ENCODE peak calls at places on chromosomes 7 and 10, in seven cellular contexts. E is A673, G is heart right ventricle, A is ovary, Z is ascending aorta, N is suprapubic skin, H is tibial nerve. F is an unnamed sample. For H3K27me3 and H3K4me1, the result is how much of the 10 kb centered on the place peaks cover.

GRCh38 chr7:131231381-131232220 is 96.1 kb upstream of the MKLN1 start:
- DNase-seq in E (no peak), G (peak), A (no peak), Z (peak), N (no peak), H (peak), F (no peak)

GRCh38 chr7:99002827-99003212 is 124.5 kb downstream of the TRRAP start:
- DNase-seq in E (no peak), G (no peak), A (no peak), Z (no peak), N (peak), H (no peak), F (no peak)

GRCh38 chr10:43160067-43160918 is 22.0 kb downstream of the CSGALNACT2 start:
- DNase-seq in E (no peak), G (no peak), A (no peak), Z (no peak), N (no peak), H (no peak), F (no peak)

GRCh38 chr7:85022064-85022697 is 164.7 kb downstream of the SEMA3D start:
- DNase-seq in E (no peak), G (no peak), A (no peak), Z (no peak), N (no peak), H (no peak), F (no peak)

GRCh38 chr7:105261689-105262088 is 127.0 kb downstream of the SRPK2 start:
- DNase-seq in E (peak), G (no peak), A (no peak), Z (no peak), N (no peak), H (no peak), F (no peak)

GRCh38 chr7:28955723-28956607 is 2.2 kb downstream of the TRIL start:
- DNase-seq in E (peak), G (peak), A (peak), Z (no peak), N (peak), H (peak), F (peak)

GRCh38 chr10:75712241-75712880 is 280.9 kb downstream of the LRMDA start:
- DNase-seq in E (no peak), G (peak), A (no peak), Z (no peak), N (no peak), H (no peak), F (no peak)

GRCh38 chr10:44993922-44994751 is 6.6 kb upstream of the ZNF22 start:
- DNase-seq in E (no peak), G (no peak), A (no peak), Z (no peak), N (no peak), H (no peak), F (no peak)

GRCh38 chr7:104940023-104940710 is 73.8 kb upstream of the KMT2E start:
- DNase-seq in E (no peak), G (no peak), A (no peak), Z (no peak), N (no peak), H (no peak), F (no peak)

GRCh38 chr7:39622609-39623311 is 612 bp upstream of the RALA start:
- DNase-seq in E (no peak), G (no peak), A (no peak), Z (no peak), N (no peak), H (no peak), F (no peak)

GRCh38 chr10:7432884-7433726 is 22.3 kb upstream of the SFMBT2 start:
- DNase-seq in E (peak), G (no peak), A (no peak), Z (no peak), N (no peak), H (no peak), F (peak)

GRCh38 chr7:154909241-154910105 is 93.5 kb downstream of the PAXIP1 start:
- DNase-seq in E (no peak), G (no peak), A (peak), Z (no peak), N (no peak), H (no peak), F (no peak)

DNA sequence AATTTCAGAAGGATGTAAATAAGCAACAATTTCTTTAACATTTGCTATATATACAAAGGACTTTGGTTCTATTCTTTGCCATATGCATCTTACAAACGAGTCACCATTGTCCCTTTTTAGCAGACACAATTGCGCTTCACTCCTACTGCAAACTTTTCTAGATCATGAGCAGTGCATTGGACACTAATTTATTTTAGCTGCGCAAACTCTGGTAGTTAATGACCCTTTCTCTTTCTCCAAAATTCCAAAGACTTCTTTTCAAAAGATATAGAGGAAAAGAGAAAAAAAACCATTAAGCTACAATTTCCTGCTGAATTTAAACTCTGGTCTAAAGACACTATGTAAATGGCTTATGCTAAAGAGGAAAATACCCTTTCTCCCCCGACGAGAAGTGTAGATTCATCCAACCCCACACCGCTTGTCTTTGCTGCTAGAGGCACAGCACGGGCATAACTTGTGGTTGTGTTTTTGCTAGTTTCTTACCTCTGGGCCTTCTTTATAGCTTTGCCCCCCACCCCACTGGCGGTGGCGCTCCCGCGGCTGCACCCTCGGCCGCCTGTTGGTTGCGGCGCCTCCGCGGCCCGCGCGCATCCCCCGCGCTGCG is 84.0 kb downstream of the SNX10 start:
- DNase-seq in E (no peak), G (no peak), A (no peak), Z (no peak), N (no peak), H (no peak), F (no peak)
- H3K27me3 ChIP-seq in E (half or more), G (half or more), A (under half), Z (under half), N (half or more), H (half or more), F (under half)

DNA sequence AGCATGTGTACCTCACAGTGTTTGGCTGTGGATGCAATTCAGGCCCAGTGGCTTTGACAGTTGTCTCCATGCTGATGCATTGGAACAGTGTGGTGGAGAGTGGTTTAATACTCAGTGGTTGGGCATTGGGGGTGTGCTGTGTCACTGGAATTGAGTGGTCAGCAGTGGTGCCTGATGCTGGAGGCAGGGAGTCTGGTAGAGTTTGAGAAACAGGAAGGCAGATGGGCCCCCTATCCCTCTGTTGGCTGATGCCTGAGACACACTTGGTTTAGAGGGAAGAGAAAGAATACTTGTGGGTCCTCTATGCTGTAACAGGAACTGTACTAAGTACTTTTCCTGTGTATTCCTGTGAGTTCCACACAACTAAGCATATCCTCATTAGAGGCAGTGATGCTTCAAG is 55.4 kb downstream of the EEPD1 start:
- DNase-seq in E (no peak), G (no peak), A (no peak), Z (no peak), N (no peak), H (no peak), F (no peak)
- H3K4me1 ChIP-seq in E (under half), G (half or more), A (under half), Z (under half), N (under half), H (under half), F (under half)

GRCh38 chr7:71517940-71518339 is 386.0 kb downstream of the GALNT17 start:
- DNase-seq in E (no peak), G (no peak), A (no peak), Z (no peak), N (no peak), H (no peak), F (no peak)

GRCh38 chr7:71521506-71521905 is 389.6 kb downstream of the GALNT17 start:
- DNase-seq in E (no peak), G (no peak), A (no peak), Z (no peak), N (peak), H (no peak), F (no peak)

GRCh38 chr7:71518880-71519279 is 386.9 kb downstream of the GALNT17 start:
- DNase-seq in E (no peak), G (no peak), A (no peak), Z (no peak), N (no peak), H (no peak), F (no peak)
- H3K27me3 ChIP-seq in E (under half), G (under half), A (under half), Z (under half), N (under half), H (under half), F (under half)

DNA sequence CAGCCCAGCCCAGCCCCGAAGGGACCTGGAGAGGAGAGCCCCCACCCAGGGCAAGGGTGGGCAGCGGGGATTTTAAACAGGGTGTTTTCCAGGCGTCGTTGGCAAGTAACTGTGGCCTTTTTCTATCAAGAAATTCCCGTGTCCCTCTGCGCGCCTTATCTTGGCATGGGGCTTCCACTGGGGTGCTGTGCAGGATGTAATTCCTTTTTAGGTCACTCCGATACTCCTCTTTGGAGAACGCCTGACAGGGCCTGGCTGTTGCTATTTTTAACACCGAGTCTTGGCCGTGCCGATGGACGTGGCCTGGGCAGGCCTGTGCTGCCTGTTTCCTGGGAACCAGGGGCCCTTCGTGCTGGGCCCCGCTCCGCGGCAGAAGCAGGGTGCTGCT is 93.8 kb downstream of the INPP5A start:
- DNase-seq in E (no peak), G (peak), A (peak), Z (peak), N (peak), H (no peak), F (no peak)
- H3K4me1 ChIP-seq in E (under half), G (half or more), A (under half), Z (half or more), N (half or more), H (under half), F (under half)

DNA sequence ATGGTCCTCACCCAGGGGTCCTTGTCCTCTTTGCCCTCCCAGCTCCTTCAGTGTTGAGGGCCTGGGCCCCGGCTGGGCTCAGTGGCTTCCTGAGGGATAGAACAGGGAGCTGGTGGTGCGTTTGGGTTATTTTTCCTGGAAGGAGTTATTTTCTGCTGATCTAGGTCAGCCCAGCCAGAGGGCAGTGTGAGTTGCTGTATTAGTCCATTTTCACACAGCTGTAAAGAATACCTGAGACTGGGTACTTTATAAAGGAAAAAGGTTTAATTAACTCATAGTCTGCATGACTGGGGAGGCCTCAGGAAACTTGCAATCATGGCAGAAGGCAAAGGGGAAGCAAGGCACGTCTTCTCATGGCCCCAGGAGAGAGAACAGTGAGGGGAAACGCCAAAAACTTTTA is 122.4 kb upstream of the PCBD1 start:
- DNase-seq in E (no peak), G (no peak), A (no peak), Z (no peak), N (no peak), H (no peak), F (no peak)
- H3K27me3 ChIP-seq in E (under half), G (under half), A (under half), Z (under half), N (under half), H (under half), F (under half)

DNA sequence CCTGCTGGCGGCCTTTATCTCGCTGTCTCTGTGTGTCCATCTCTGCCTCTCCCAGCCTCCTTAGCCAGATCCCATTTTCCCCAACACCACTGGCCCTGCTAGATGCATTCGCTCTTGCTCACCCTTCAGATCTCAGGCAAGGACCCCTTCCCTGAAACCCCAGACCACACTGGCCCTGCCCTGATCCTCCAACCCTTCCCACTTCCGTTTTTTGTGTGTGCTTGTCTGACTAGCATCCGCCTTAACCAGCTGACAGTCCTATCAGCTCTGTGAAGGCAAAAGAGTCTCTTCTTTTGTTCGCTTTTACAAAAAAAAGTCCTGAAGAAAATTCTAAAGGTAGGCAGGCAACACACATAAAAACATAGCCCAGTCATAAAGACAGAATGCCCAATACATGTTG is 28.7 kb downstream of the CHST15 start:
- DNase-seq in E (no peak), G (no peak), A (no peak), Z (no peak), N (no peak), H (no peak), F (no peak)
- H3K4me1 ChIP-seq in E (under half), G (under half), A (under half), Z (under half), N (under half), H (under half), F (under half)

GRCh38 chr10:101140084-101140949 is 9.2 kb downstream of the TLX1 start:
- DNase-seq in E (no peak), G (no peak), A (no peak), Z (no peak), N (no peak), H (no peak), F (no peak)
- H3K27me3 ChIP-seq in E (under half), G (half or more), A (under half), Z (under half), N (half or more), H (half or more), F (under half)